ENCODE peak calls at places on chromosomes 13 and 19, in nine cellular contexts. D, B, L, M, N, W, Z, R and C are unnamed samples.

GRCh38 chr19:58317481-58318072 is 9.2 kb upstream of the ZSCAN22 start:
- DNase-seq in D (no peak), B (no peak), L (peak; percentile 71), M (peak; percentile 29), N (no peak), W (no peak), Z (peak; percentile 66), R (no peak), C (peak; percentile 64)

GRCh38 chr13:80921556-80921955 is 580.6 kb upstream of the SPRY2 start:
- DNase-seq in D (no peak), B (no peak), L (no peak), M (no peak), N (no peak), W (no peak), Z (peak; percentile 80), R (no peak), C (no peak)

GRCh38 chr19:898663-899062 is 5.4 kb downstream of the RNU6-9 start:
- DNase-seq in D (no peak), B (peak; percentile 52), L (no peak), M (no peak), N (no peak), W (no peak), Z (no peak), R (no peak), C (no peak)

GRCh38 chr19:35890113-35890650 is 10.2 kb downstream of the NFKBID start:
- DNase-seq in D (no peak), B (no peak), L (no peak), M (no peak), N (no peak), W (no peak), Z (no peak), R (no peak), C (no peak)

GRCh38 chr19:45468803-45469131 is 971 bp downstream of the FOSB start:
- DNase-seq in D (no peak), B (no peak), L (no peak), M (no peak), N (no peak), W (no peak), Z (no peak), R (no peak), C (no peak)

GRCh38 chr19:43957891-43958290 is 6.9 kb downstream of the ZNF221 start:
- DNase-seq in D (no peak), B (no peak), L (no peak), M (no peak), N (no peak), W (no peak), Z (peak; percentile 86), R (no peak), C (peak; percentile 15)

GRCh38 chr19:13155472-13156284 is 5.5 kb downstream of the IER2 start:
- DNase-seq in D (peak; percentile 83), B (peak; percentile 88), L (peak; percentile 81), M (peak; percentile 69), N (no peak), W (peak; percentile 92), Z (peak; percentile 69), R (peak; percentile 91), C (peak; percentile 95)

GRCh38 chr13:33927315-33927714 is 109.4 kb downstream of the RFC3 start:
- DNase-seq in D (peak; percentile 55), B (no peak), L (peak; percentile 33), M (peak; percentile 20), N (no peak), W (no peak), Z (peak; percentile 78), R (no peak), C (peak; percentile 60)

GRCh38 chr19:30180691-30181090 is 191.5 kb upstream of the ZNF536 start:
- DNase-seq in D (no peak), B (no peak), L (no peak), M (no peak), N (no peak), W (no peak), Z (no peak), R (no peak), C (no peak)

GRCh38 chr13:43127827-43128226 is 104.4 kb downstream of the DNAJC15 start:
- DNase-seq in D (no peak), B (no peak), L (no peak), M (no peak), N (no peak), W (no peak), Z (no peak), R (no peak), C (no peak)

GRCh38 chr19:7618771-7619510 is 10.4 kb downstream of the XAB2 start:
- DNase-seq in D (peak; percentile 80), B (no peak), L (peak; percentile 77), M (no peak), N (no peak), W (no peak), Z (no peak), R (no peak), C (no peak)

GRCh38 chr19:18920400-18920799 is 885 bp downstream of the DDX49 start:
- DNase-seq in D (no peak), B (no peak), L (no peak), M (no peak), N (no peak), W (no peak), Z (no peak), R (no peak), C (no peak)

GRCh38 chr19:48813123-48813911 is 2.5 kb upstream of the BCAT2 start:
- DNase-seq in D (no peak), B (peak; percentile 49), L (no peak), M (no peak), N (no peak), W (no peak), Z (no peak), R (no peak), C (no peak)

DNA sequence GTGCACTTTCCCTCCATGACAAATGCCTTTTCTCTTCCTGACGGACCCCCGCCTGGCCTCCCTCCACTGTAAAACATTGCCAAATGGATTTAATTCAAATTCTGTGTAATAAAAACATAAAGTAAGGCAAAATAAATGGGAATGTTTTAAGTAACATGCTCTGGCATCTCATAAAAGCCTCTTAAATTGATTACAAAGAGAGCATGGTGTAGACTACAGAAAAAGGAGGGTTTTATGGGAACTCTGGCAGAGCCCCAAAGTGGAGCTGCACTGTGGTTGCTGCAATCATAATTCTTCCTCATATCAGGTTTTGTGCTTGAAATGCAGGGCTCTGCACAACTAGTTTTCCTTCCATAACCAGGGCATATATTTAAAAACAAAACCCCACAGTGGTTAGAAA is 44.3 kb upstream of the SIAH3 start:
- DNase-seq in D (no peak), B (no peak), L (no peak), M (no peak), N (no peak), W (no peak), Z (no peak), R (no peak), C (no peak)
- H3K27me3 ChIP-seq in D (no peaks in the 10 kb centered on the region), B (no peaks in the 10 kb centered on the region), L (peaks cover 54% of the 10 kb centered on the region), M (no peaks in the 10 kb centered on the region), N (peaks cover 24% of the 10 kb centered on the region), W (no peaks in the 10 kb centered on the region), Z (no peaks in the 10 kb centered on the region), R (peaks cover 4% of the 10 kb centered on the region), C (no peaks in the 10 kb centered on the region)

GRCh38 chr13:112859128-112859816 is 109.7 kb upstream of the MCF2L start:
- DNase-seq in D (no peak), B (no peak), L (no peak), M (no peak), N (no peak), W (no peak), Z (no peak), R (no peak), C (no peak)
- H3K36me3 ChIP-seq in D (no peaks in the 10 kb centered on the region), B (peaks cover 76% of the 10 kb centered on the region), L (no peaks in the 10 kb centered on the region), M (peaks cover 4% of the 10 kb centered on the region), N (peaks cover 3% of the 10 kb centered on the region), W (no peaks in the 10 kb centered on the region), Z (no peaks in the 10 kb centered on the region), R (peaks cover 51% of the 10 kb centered on the region), C (peaks cover 53% of the 10 kb centered on the region)

GRCh38 chr19:15365264-15365663 is 14.3 kb downstream of the AKAP8 start:
- DNase-seq in D (no peak), B (no peak), L (no peak), M (no peak), N (no peak), W (no peak), Z (no peak), R (no peak), C (no peak)

GRCh38 chr19:15368798-15369593 is 10.6 kb downstream of the AKAP8 start:
- DNase-seq in D (no peak), B (peak; percentile 46), L (no peak), M (no peak), N (no peak), W (no peak), Z (no peak), R (no peak), C (no peak)

GRCh38 chr19:15368051-15368632 is 11.4 kb downstream of the AKAP8 start:
- DNase-seq in D (no peak), B (peak; percentile 28), L (no peak), M (no peak), N (no peak), W (no peak), Z (no peak), R (no peak), C (no peak)

GRCh38 chr19:15369594-15369891 is 10.0 kb downstream of the AKAP8 start:
- DNase-seq in D (no peak), B (peak; percentile 39), L (no peak), M (no peak), N (no peak), W (no peak), Z (no peak), R (no peak), C (no peak)

GRCh38 chr19:15367439-15367838 is 12.1 kb downstream of the AKAP8 start:
- DNase-seq in D (peak; percentile 76), B (peak; percentile 5), L (no peak), M (no peak), N (no peak), W (no peak), Z (no peak), R (peak; percentile 41), C (no peak)
- TF ChIP-seq CTCF in D (no peak), B (no peak), L (no peak), M (no peak), N (no peak), W (no peak), Z (no peak), R (no peak), C (no peak)

DNA sequence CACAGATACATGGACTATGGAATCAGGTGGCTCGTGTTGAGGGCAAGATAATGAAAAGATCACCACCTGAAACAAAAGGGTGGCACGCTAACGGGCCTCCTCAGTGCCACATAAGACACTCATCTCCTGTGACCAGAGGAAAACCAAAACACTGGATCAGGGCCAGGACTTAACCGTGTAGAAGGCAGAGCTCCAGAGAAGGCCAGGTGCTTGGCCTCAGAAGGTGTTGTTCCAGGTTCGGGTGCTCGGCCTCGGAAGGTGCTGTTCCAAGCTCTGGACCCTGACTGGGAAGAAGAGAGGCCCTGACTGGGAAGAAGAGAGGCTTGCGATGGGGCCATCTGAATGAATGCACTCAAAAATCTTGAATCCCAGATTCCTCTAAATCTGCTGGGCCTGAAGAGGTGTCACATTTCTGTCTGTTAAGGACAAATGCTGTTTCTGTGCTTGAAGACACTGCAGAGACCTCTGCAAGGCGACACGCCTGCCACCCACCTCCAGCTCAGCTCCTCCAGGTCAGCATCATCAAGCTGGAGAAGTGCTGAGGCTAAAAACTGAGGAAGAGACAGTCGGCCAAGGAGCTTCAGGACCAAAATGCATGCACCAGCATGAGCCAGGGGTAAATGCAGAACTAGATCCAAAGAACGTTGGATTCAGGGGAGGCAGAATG is 2.7 kb upstream of the RASA3 start:
- DNase-seq in D (no peak), B (peak; percentile 13), L (no peak), M (no peak), N (no peak), W (no peak), Z (no peak), R (no peak), C (no peak)
- H3K27me3 ChIP-seq in D (no peaks in the 10 kb centered on the region), B (no peaks in the 10 kb centered on the region), L (no peaks in the 10 kb centered on the region), M (no peaks in the 10 kb centered on the region), N (no peaks in the 10 kb centered on the region), W (no peaks in the 10 kb centered on the region), Z (no peaks in the 10 kb centered on the region), R (no peaks in the 10 kb centered on the region), C (no peaks in the 10 kb centered on the region)